ENCODE peak calls at places on chromosome 22, in seven cellular contexts. E is H54, N is GM12892, O is A549, C is NB4, S is ovary, D is uterus. T is an unnamed sample.

GRCh38 chr22:17541476-17541875 is 21.8 kb upstream of the SLC25A18 start:
- DNase-seq in E (no peak), N (no peak), O (no peak), C (no peak), S (no peak), D (no peak), T (no peak)

GRCh38 chr22:17575681-17576080 is 12.4 kb downstream of the SLC25A18 start:
- DNase-seq in E (no peak), N (no peak), O (no peak), C (no peak), S (no peak), D (no peak), T (no peak)

GRCh38 chr22:23011105-23011674 is 59.1 kb upstream of the GNAZ start:
- DNase-seq in E (no peak), N (no peak), O (no peak), C (no peak), S (no peak), D (no peak), T (peak)

GRCh38 chr22:35835998-35836691 is 118.5 kb downstream of the APOL5 start:
- DNase-seq in E (peak), N (no peak), O (peak), C (no peak), S (peak), D (peak), T (no peak)

GRCh38 chr22:28978158-28978557 is 83.5 kb downstream of the C22orf31 start:
- DNase-seq in E (peak), N (no peak), O (peak), C (peak), S (no peak), D (peak), T (no peak)

GRCh38 chr22:48223488-48224190 is 1461.2 kb downstream of the TBC1D22A start:
- DNase-seq in E (no peak), N (no peak), O (no peak), C (no peak), S (no peak), D (no peak), T (peak)

GRCh38 chr22:39765029-39765428 is 128.5 kb downstream of the ENTHD1 start:
- DNase-seq in E (no peak), N (no peak), O (no peak), C (no peak), S (no peak), D (no peak), T (no peak)

GRCh38 chr22:48666620-48667019 is 1161.1 kb downstream of the BRD1 start:
- DNase-seq in E (no peak), N (no peak), O (no peak), C (no peak), S (no peak), D (no peak), T (no peak)

GRCh38 chr22:27032121-27032761 is 374.9 kb downstream of the MIAT start:
- DNase-seq in E (no peak), N (no peak), O (no peak), C (peak), S (peak), D (no peak), T (no peak)

GRCh38 chr22:23054531-23055257 is 15.6 kb upstream of the GNAZ start:
- DNase-seq in E (no peak), N (no peak), O (no peak), C (no peak), S (no peak), D (no peak), T (peak)

GRCh38 chr22:50337262-50338041 is 5.7 kb upstream of the PPP6R2 start:
- DNase-seq in E (no peak), N (no peak), O (no peak), C (no peak), S (no peak), D (no peak), T (no peak)

GRCh38 chr22:27381960-27382742 is 419.4 kb downstream of the MN1 start:
- DNase-seq in E (no peak), N (no peak), O (no peak), C (no peak), S (no peak), D (no peak), T (peak)

GRCh38 chr22:42433754-42434153 is 1.6 kb upstream of the NFAM1 start:
- DNase-seq in E (no peak), N (no peak), O (no peak), C (no peak), S (no peak), D (no peak), T (no peak)

GRCh38 chr22:49210606-49211005 is 617.1 kb downstream of the BRD1 start:
- DNase-seq in E (no peak), N (no peak), O (no peak), C (no peak), S (no peak), D (no peak), T (no peak)

GRCh38 chr22:23164091-23164490 is 16.2 kb upstream of the BCR start:
- DNase-seq in E (no peak), N (no peak), O (no peak), C (no peak), S (no peak), D (no peak), T (no peak)

GRCh38 chr22:48579035-48579914 is 1248.4 kb downstream of the BRD1 start:
- DNase-seq in E (no peak), N (no peak), O (no peak), C (no peak), S (no peak), D (no peak), T (no peak)

GRCh38 chr22:45217345-45217744 is 23.3 kb downstream of the KIAA0930 start:
- DNase-seq in E (no peak), N (no peak), O (no peak), C (no peak), S (no peak), D (no peak), T (no peak)

GRCh38 chr22:49862408-49862776 is 8.7 kb downstream of the ZBED4 start:
- DNase-seq in E (no peak), N (no peak), O (no peak), C (peak), S (no peak), D (no peak), T (no peak)

GRCh38 chr22:39498802-39499201 is 3.3 kb upstream of the MIEF1 start:
- DNase-seq in E (no peak), N (no peak), O (no peak), C (no peak), S (no peak), D (no peak), T (no peak)

GRCh38 chr22:23213581-23214341 is 33.5 kb downstream of the BCR start:
- DNase-seq in E (no peak), N (no peak), O (no peak), C (no peak), S (no peak), D (no peak), T (no peak)

GRCh38 chr22:42270178-42270511 is 308 bp downstream of the TCF20 start:
- DNase-seq in E (peak), N (no peak), O (no peak), C (peak), S (no peak), D (no peak), T (no peak)

GRCh38 chr22:26606611-26607010 is 11.2 kb downstream of the CRYBB1 start:
- DNase-seq in E (no peak), N (no peak), O (peak), C (no peak), S (no peak), D (no peak), T (no peak)

GRCh38 chr22:49827853-49828598 is at the start of gene BRD1:
- DNase-seq in E (no peak), N (peak), O (no peak), C (peak), S (peak), D (no peak), T (no peak)

GRCh38 chr22:48180631-48181030 is 1418.2 kb downstream of the TBC1D22A start:
- DNase-seq in E (no peak), N (no peak), O (no peak), C (no peak), S (no peak), D (no peak), T (no peak)

GRCh38 chr22:44026630-44027511 is 2.8 kb downstream of the PARVB start:
- DNase-seq in E (no peak), N (peak), O (no peak), C (peak), S (no peak), D (peak), T (peak)
- TF ChIP-seq POLR2A in E (no peak), N (peak), O (no peak), C (peak), S (no peak), D (peak), T (no peak)

GRCh38 chr22:19496324-19496630 is 16.6 kb downstream of the CDC45 start:
- DNase-seq in E (no peak), N (no peak), O (no peak), C (no peak), S (no peak), D (no peak), T (no peak)

GRCh38 chr22:19494676-19495173 is 15.0 kb downstream of the CDC45 start:
- DNase-seq in E (no peak), N (no peak), O (no peak), C (no peak), S (no peak), D (no peak), T (no peak)

GRCh38 chr22:19494001-19494560 is 14.4 kb downstream of the CDC45 start:
- DNase-seq in E (no peak), N (no peak), O (no peak), C (no peak), S (no peak), D (no peak), T (no peak)

GRCh38 chr22:19497245-19497644 is 17.5 kb downstream of the CDC45 start:
- DNase-seq in E (no peak), N (no peak), O (no peak), C (no peak), S (no peak), D (no peak), T (no peak)

GRCh38 chr22:19495562-19496323 is 16.0 kb downstream of the CDC45 start:
- DNase-seq in E (no peak), N (no peak), O (no peak), C (peak), S (no peak), D (no peak), T (no peak)
- TF ChIP-seq POLR2A in E (no peak), N (no peak), O (no peak), C (no peak), S (no peak), D (no peak), T (no peak)

GRCh38 chr22:37904572-37905533 is 1.2 kb upstream of the MICALL1 start:
- DNase-seq in E (peak), N (no peak), O (peak), C (peak), S (peak), D (peak), T (no peak)
- TF ChIP-seq POLR2A in E (no peak), N (no peak), O (no peak), C (no peak), S (no peak), D (no peak), T (no peak)

DNA sequence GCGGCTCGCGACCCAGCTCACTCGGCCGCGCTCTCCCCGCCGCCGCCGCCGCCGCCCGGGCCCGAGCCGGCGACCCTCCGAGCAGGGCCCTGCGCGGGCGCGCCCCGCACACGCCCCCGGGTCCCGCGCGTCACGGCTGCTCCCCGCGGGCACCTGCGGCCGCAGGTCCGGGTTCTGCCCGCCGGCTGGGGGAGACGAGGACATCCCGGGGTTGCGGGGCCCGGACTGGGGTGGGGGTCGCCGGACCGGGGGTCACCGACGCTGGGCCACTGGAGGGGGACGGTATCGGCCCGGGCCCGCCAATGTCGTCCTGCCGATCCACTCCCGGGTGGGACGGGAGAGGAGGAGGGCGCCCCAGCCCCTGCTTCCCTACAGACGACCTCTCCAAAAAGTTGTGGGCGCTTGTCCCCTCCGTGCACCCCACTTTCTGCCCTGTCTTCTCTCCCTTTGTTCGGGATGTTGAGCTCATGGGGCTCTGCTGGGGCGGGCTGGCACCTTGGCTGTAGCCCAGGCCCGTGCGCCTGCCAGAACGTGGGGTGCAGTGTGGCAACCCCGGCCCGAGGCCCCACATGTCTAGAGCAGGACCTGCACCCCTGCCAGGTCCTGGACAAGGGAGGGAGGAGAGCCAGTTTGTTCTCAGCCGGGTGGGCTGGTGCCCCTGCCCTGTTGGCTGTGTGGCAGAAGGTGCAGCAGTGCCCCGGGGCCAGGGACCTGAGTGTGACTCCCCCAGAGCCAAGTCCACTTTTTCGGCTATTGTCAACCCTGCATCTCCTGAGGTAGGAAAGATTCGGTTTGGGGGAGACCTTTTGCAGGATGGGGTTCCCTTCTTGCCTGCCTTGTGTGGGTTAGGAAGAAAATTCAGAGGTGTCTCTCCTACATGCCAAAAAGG is 40.2 kb upstream of the CELSR1 start:
- DNase-seq in E (no peak), N (no peak), O (no peak), C (peak), S (peak), D (no peak), T (no peak)
- TF ChIP-seq POLR2A in E (no peak), N (no peak), O (no peak), C (no peak), S (no peak), D (no peak), T (no peak)

GRCh38 chr22:38258895-38259294 is 13.9 kb downstream of the TMEM184B start:
- DNase-seq in E (no peak), N (no peak), O (no peak), C (no peak), S (peak), D (peak), T (no peak)
- TF ChIP-seq POLR2A in E (no peak), N (no peak), O (no peak), C (no peak), S (no peak), D (no peak), T (no peak)

DNA sequence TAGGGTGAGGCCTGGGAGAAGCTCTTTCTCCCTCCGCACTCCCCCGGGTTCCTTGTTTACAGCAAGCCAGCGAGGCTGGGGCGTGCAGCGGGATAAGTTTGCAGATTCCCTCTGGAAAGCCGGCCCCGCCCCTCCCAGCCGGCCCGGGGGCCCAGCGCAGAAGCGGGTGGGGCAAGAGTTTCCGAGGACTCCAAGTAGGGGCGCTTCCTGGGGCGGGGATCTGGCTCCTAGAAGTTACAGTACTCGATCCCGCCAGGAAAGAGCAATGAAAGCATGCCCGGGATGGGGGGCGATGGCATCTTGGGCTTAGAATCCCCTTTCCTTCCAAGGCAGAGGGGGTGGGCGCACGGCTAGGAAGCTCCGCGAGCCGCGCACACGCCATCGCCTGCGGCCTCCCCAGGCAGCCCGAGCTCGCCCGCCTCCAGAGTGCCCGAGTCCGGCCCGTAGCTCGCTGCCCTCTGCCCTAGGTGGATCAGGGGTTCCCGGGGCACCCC is 385 bp downstream of the TST start:
- DNase-seq in E (no peak), N (no peak), O (no peak), C (peak), S (peak), D (peak), T (peak)
- TF ChIP-seq POLR2A in E (no peak), N (no peak), O (no peak), C (no peak), S (no peak), D (no peak), T (no peak)

DNA sequence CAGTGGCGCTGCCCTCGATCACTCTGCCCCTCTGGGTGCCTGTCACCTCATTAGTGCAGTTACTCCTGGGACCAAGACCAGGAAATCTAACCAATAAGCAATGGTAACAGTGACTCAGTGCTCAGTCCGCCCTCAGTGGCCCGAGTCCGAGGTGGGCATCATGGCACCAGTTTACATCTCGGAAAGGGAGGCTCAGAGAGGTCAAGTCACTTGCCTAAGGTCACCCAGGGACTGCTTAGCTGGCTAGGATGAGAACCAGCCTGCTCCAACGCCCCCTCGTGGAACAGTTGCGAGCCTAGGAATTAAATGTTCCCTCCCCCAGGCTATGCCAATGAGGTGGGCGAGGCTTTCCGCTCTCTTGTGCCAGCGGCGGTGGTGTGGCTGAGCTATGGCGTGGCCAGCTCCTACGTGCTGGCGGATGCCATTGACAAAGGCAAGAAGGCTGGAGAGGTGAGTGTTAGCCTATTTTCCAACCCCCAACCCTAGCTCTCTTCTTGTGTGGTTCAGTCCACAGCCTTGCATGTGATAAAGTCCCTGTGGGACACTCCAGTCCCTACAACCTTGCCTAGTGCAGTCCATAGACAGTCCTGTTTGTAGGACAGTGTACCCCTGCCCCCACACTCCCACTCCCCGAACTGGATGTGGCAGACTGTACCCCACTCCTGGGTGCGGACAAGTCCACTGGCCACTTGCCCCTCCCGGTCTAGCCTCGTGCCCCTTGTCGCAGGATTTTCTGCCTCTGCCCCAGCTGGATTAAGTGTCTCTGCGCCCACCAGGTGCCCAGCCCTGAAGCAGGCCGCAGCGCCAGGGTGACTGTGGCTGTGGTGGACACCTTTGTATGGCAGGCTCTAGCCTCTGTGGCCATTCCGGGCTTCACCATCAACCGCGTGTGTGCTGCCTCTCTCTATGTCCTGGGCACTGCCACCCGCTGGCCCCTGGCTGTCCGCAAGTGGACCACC is 1.1 kb downstream of the MTFP1 start:
- DNase-seq in E (no peak), N (peak), O (peak), C (peak), S (peak), D (peak), T (peak)
- TF ChIP-seq POLR2A in E (no peak), N (no peak), O (no peak), C (no peak), S (no peak), D (no peak), T (no peak)

GRCh38 chr22:31342389-31343125 is 3.6 kb downstream of the PATZ1 start:
- DNase-seq in E (no peak), N (no peak), O (no peak), C (peak), S (no peak), D (no peak), T (no peak)

GRCh38 chr22:31346255-31346732 is at the start of gene PATZ1:
- DNase-seq in E (peak), N (peak), O (peak), C (peak), S (peak), D (peak), T (no peak)

GRCh38 chr22:31345331-31346254 is 553 bp downstream of the PATZ1 start:
- DNase-seq in E (peak), N (peak), O (peak), C (peak), S (peak), D (peak), T (no peak)

GRCh38 chr22:31343235-31344191 is 2.6 kb downstream of the PATZ1 start:
- DNase-seq in E (no peak), N (no peak), O (no peak), C (peak), S (peak), D (no peak), T (no peak)

GRCh38 chr22:31344369-31345330 is 1.5 kb downstream of the PATZ1 start:
- DNase-seq in E (no peak), N (no peak), O (no peak), C (peak), S (peak), D (peak), T (no peak)
- TF ChIP-seq POLR2A in E (no peak), N (peak), O (no peak), C (no peak), S (no peak), D (no peak), T (no peak)

GRCh38 chr22:21641795-21642583 is at the start of gene SDF2L1:
- DNase-seq in E (peak), N (peak), O (peak), C (peak), S (peak), D (peak), T (peak)
- TF ChIP-seq POLR2A in E (peak), N (peak), O (peak), C (no peak), S (peak), D (no peak), T (no peak)

GRCh38 chr22:37126383-37126782 is 16.9 kb upstream of the TMPRSS6 start:
- DNase-seq in E (no peak), N (no peak), O (no peak), C (no peak), S (no peak), D (no peak), T (no peak)

GRCh38 chr22:37128555-37129281 is 19.2 kb upstream of the TMPRSS6 start:
- DNase-seq in E (no peak), N (no peak), O (no peak), C (no peak), S (no peak), D (no peak), T (no peak)

GRCh38 chr22:37130031-37130430 is 19.7 kb downstream of the IL2RB start:
- DNase-seq in E (no peak), N (no peak), O (no peak), C (no peak), S (no peak), D (no peak), T (no peak)

GRCh38 chr22:37127350-37127878 is 17.9 kb upstream of the TMPRSS6 start:
- DNase-seq in E (no peak), N (no peak), O (no peak), C (no peak), S (no peak), D (no peak), T (no peak)

GRCh38 chr22:37126882-37127281 is 17.4 kb upstream of the TMPRSS6 start:
- DNase-seq in E (no peak), N (no peak), O (peak), C (peak), S (no peak), D (no peak), T (no peak)
- TF ChIP-seq POLR2A in E (no peak), N (no peak), O (no peak), C (no peak), S (no peak), D (no peak), T (no peak)

T was measured in esophagus muscularis mucosa.